ENCODE peak calls at places on chromosomes 3 and 15, in eight cellular contexts. One of them, this sample, is unnamed.

GRCh38 chr3:126546013-126546412 is 12.7 kb downstream of the C3orf22 start:
- DNase-seq in progenitor cell of endocrine pancreas: peak
- DNase-seq in neuronal stem cell: no peak
- DNase-seq in activated naive CD4-positive, alpha-beta T cell: no peak
- DNase-seq in EL: no peak
- DNase-seq in anterior cingulate cortex: no peak
- DNase-seq in coronary artery: peak
- DNase-seq in A549: no peak
- DNase-seq in this sample: no peak

GRCh38 chr15:66216806-66217205 is 36.7 kb downstream of the MEGF11 start:
- DNase-seq in progenitor cell of endocrine pancreas: no peak
- DNase-seq in neuronal stem cell: no peak
- DNase-seq in activated naive CD4-positive, alpha-beta T cell: no peak
- DNase-seq in EL: no peak
- DNase-seq in anterior cingulate cortex: no peak
- DNase-seq in coronary artery: no peak
- DNase-seq in A549: no peak
- DNase-seq in this sample: no peak

GRCh38 chr3:71063768-71064287 is 519.7 kb downstream of the FOXP1 start:
- DNase-seq in progenitor cell of endocrine pancreas: no peak
- DNase-seq in neuronal stem cell: peak
- DNase-seq in activated naive CD4-positive, alpha-beta T cell: peak
- DNase-seq in EL: peak
- DNase-seq in anterior cingulate cortex: no peak
- DNase-seq in coronary artery: no peak
- DNase-seq in A549: no peak
- DNase-seq in this sample: no peak

GRCh38 chr15:89199734-89200133 is 21.6 kb downstream of the RLBP1 start:
- DNase-seq in progenitor cell of endocrine pancreas: no peak
- DNase-seq in neuronal stem cell: no peak
- DNase-seq in activated naive CD4-positive, alpha-beta T cell: no peak
- DNase-seq in EL: no peak
- DNase-seq in anterior cingulate cortex: no peak
- DNase-seq in coronary artery: no peak
- DNase-seq in A549: no peak
- DNase-seq in this sample: no peak

GRCh38 chr3:53554559-53555511 is 60.4 kb downstream of the CACNA1D start:
- DNase-seq in progenitor cell of endocrine pancreas: no peak
- DNase-seq in neuronal stem cell: no peak
- DNase-seq in activated naive CD4-positive, alpha-beta T cell: no peak
- DNase-seq in EL: no peak
- DNase-seq in anterior cingulate cortex: no peak
- DNase-seq in coronary artery: no peak
- DNase-seq in A549: no peak
- DNase-seq in this sample: no peak

GRCh38 chr3:66162766-66163165 is 58.0 kb upstream of the SLC25A26 start:
- DNase-seq in progenitor cell of endocrine pancreas: no peak
- DNase-seq in neuronal stem cell: no peak
- DNase-seq in activated naive CD4-positive, alpha-beta T cell: no peak
- DNase-seq in EL: no peak
- DNase-seq in anterior cingulate cortex: no peak
- DNase-seq in coronary artery: no peak
- DNase-seq in A549: no peak
- DNase-seq in this sample: no peak

GRCh38 chr3:162971715-162972114 is 1475.1 kb downstream of the OTOL1 start:
- DNase-seq in progenitor cell of endocrine pancreas: no peak
- DNase-seq in neuronal stem cell: no peak
- DNase-seq in activated naive CD4-positive, alpha-beta T cell: no peak
- DNase-seq in EL: no peak
- DNase-seq in anterior cingulate cortex: no peak
- DNase-seq in coronary artery: no peak
- DNase-seq in A549: no peak
- DNase-seq in this sample: no peak

GRCh38 chr3:74661672-74662071 is 47.2 kb upstream of the CNTN3 start:
- DNase-seq in progenitor cell of endocrine pancreas: no peak
- DNase-seq in neuronal stem cell: no peak
- DNase-seq in activated naive CD4-positive, alpha-beta T cell: no peak
- DNase-seq in EL: no peak
- DNase-seq in anterior cingulate cortex: no peak
- DNase-seq in coronary artery: no peak
- DNase-seq in A549: no peak
- DNase-seq in this sample: no peak

GRCh38 chr3:32002536-32003368 is 21.2 kb downstream of the ZNF860 start:
- DNase-seq in progenitor cell of endocrine pancreas: no peak
- DNase-seq in neuronal stem cell: no peak
- DNase-seq in activated naive CD4-positive, alpha-beta T cell: no peak
- DNase-seq in EL: no peak
- DNase-seq in anterior cingulate cortex: no peak
- DNase-seq in coronary artery: no peak
- DNase-seq in A549: no peak
- DNase-seq in this sample: no peak

GRCh38 chr15:56242576-56243116 is 1.0 kb downstream of the RFX7 start:
- DNase-seq in progenitor cell of endocrine pancreas: no peak
- DNase-seq in neuronal stem cell: peak
- DNase-seq in activated naive CD4-positive, alpha-beta T cell: no peak
- DNase-seq in EL: no peak
- DNase-seq in anterior cingulate cortex: no peak
- DNase-seq in coronary artery: no peak
- DNase-seq in A549: no peak
- DNase-seq in this sample: no peak

GRCh38 chr3:120177151-120177550 is 82.9 kb upstream of the GSK3B start:
- DNase-seq in progenitor cell of endocrine pancreas: no peak
- DNase-seq in neuronal stem cell: no peak
- DNase-seq in activated naive CD4-positive, alpha-beta T cell: no peak
- DNase-seq in EL: peak
- DNase-seq in anterior cingulate cortex: no peak
- DNase-seq in coronary artery: no peak
- DNase-seq in A549: peak
- DNase-seq in this sample: no peak

GRCh38 chr15:79050977-79051376 is 39.6 kb downstream of the RASGRF1 start:
- DNase-seq in progenitor cell of endocrine pancreas: no peak
- DNase-seq in neuronal stem cell: no peak
- DNase-seq in activated naive CD4-positive, alpha-beta T cell: no peak
- DNase-seq in EL: no peak
- DNase-seq in anterior cingulate cortex: no peak
- DNase-seq in coronary artery: no peak
- DNase-seq in A549: no peak
- DNase-seq in this sample: no peak

GRCh38 chr15:78034495-78035191 is 42.9 kb downstream of the TBC1D2B start:
- DNase-seq in progenitor cell of endocrine pancreas: no peak
- DNase-seq in neuronal stem cell: no peak
- DNase-seq in activated naive CD4-positive, alpha-beta T cell: peak
- DNase-seq in EL: no peak
- DNase-seq in anterior cingulate cortex: no peak
- DNase-seq in coronary artery: no peak
- DNase-seq in A549: no peak
- DNase-seq in this sample: no peak

GRCh38 chr15:95932676-95933075 is 397.8 kb upstream of the NR2F2 start:
- DNase-seq in progenitor cell of endocrine pancreas: no peak
- DNase-seq in neuronal stem cell: no peak
- DNase-seq in activated naive CD4-positive, alpha-beta T cell: no peak
- DNase-seq in EL: peak
- DNase-seq in anterior cingulate cortex: no peak
- DNase-seq in coronary artery: no peak
- DNase-seq in A549: no peak
- DNase-seq in this sample: no peak

GRCh38 chr3:122269045-122269444 is 56.0 kb upstream of the CSTA start:
- DNase-seq in progenitor cell of endocrine pancreas: no peak
- DNase-seq in neuronal stem cell: no peak
- DNase-seq in activated naive CD4-positive, alpha-beta T cell: no peak
- DNase-seq in EL: no peak
- DNase-seq in anterior cingulate cortex: no peak
- DNase-seq in coronary artery: no peak
- DNase-seq in A549: no peak
- DNase-seq in this sample: no peak

GRCh38 chr15:100336061-100336460 is 5.7 kb downstream of the ADAMTS17 start:
- DNase-seq in progenitor cell of endocrine pancreas: no peak
- DNase-seq in neuronal stem cell: no peak
- DNase-seq in activated naive CD4-positive, alpha-beta T cell: no peak
- DNase-seq in EL: no peak
- DNase-seq in anterior cingulate cortex: no peak
- DNase-seq in coronary artery: no peak
- DNase-seq in A549: no peak
- DNase-seq in this sample: no peak

GRCh38 chr3:13015286-13016082 is 57.7 kb downstream of the IQSEC1 start:
- DNase-seq in progenitor cell of endocrine pancreas: no peak
- DNase-seq in neuronal stem cell: no peak
- DNase-seq in activated naive CD4-positive, alpha-beta T cell: no peak
- DNase-seq in EL: no peak
- DNase-seq in anterior cingulate cortex: no peak
- DNase-seq in coronary artery: no peak
- DNase-seq in A549: no peak
- DNase-seq in this sample: no peak

GRCh38 chr3:196558476-196558875 is 9.9 kb downstream of the WDR53 start:
- DNase-seq in progenitor cell of endocrine pancreas: no peak
- DNase-seq in neuronal stem cell: no peak
- DNase-seq in activated naive CD4-positive, alpha-beta T cell: no peak
- DNase-seq in EL: no peak
- DNase-seq in anterior cingulate cortex: no peak
- DNase-seq in coronary artery: no peak
- DNase-seq in A549: no peak
- DNase-seq in this sample: no peak

GRCh38 chr15:88748081-88748480 is 55.2 kb upstream of the ACAN start:
- DNase-seq in progenitor cell of endocrine pancreas: no peak
- DNase-seq in neuronal stem cell: no peak
- DNase-seq in activated naive CD4-positive, alpha-beta T cell: no peak
- DNase-seq in EL: no peak
- DNase-seq in anterior cingulate cortex: no peak
- DNase-seq in coronary artery: no peak
- DNase-seq in A549: no peak
- DNase-seq in this sample: no peak

This sample was measured in cortex of kidney.